ENCODE peak calls at places on chromosomes 5 and 9, in nine cellular contexts. X is globus pallidus, H is IMR-90, W is hepatic stellate cell, K is fibroblast of the conjunctiva, R is RWPE2, F is HTR-8/SVneo, E is NCI-H460, Y is T-helper 1 cell. B is an unnamed sample.

GRCh38 chr5:110702300-110702699 is 24.2 kb downstream of the TMEM232 start:
- DNase-seq in X (no peak), H (no peak), W (peak), K (no peak), R (no peak), F (no peak), E (no peak), Y (no peak), B (no peak)

GRCh38 chr5:133849116-133849515 is 119.3 kb downstream of the C5orf15 start:
- DNase-seq in X (no peak), H (no peak), W (no peak), K (no peak), R (no peak), F (no peak), E (no peak), Y (no peak), B (no peak)

GRCh38 chr5:34044950-34045525 is 2.0 kb upstream of the C1QTNF3 start:
- DNase-seq in X (no peak), H (no peak), W (no peak), K (no peak), R (no peak), F (no peak), E (no peak), Y (no peak), B (peak)

GRCh38 chr5:92513067-92513466 is 1068.0 kb downstream of the NR2F1-AS1 start:
- DNase-seq in X (no peak), H (peak), W (no peak), K (no peak), R (no peak), F (no peak), E (no peak), Y (no peak), B (peak)

GRCh38 chr5:124764585-124764984 is 18.1 kb upstream of the ZNF608 start:
- DNase-seq in X (no peak), H (no peak), W (no peak), K (no peak), R (no peak), F (no peak), E (no peak), Y (no peak), B (no peak)

GRCh38 chr5:66958126-66958983 is 238.2 kb downstream of the CD180 start:
- DNase-seq in X (peak), H (peak), W (no peak), K (peak), R (no peak), F (no peak), E (peak), Y (no peak), B (peak)

GRCh38 chr5:160649304-160649703 is 202.7 kb downstream of the ATP10B start:
- DNase-seq in X (no peak), H (no peak), W (no peak), K (no peak), R (no peak), F (no peak), E (no peak), Y (no peak), B (no peak)

GRCh38 chr9:114180701-114181582 is 25.6 kb downstream of the COL27A1 start:
- DNase-seq in X (no peak), H (peak), W (peak), K (no peak), R (no peak), F (no peak), E (no peak), Y (no peak), B (no peak)